ENCODE peak calls at places on chromosomes 12 and 14, in eight cellular contexts. One of them, this sample, is unnamed.

GRCh38 chr14:83071888-83072501 is 1538.3 kb upstream of the SEL1L start:
- DNase-seq in OCI-LY7: peak; percentile 39
- DNase-seq in iPS-NIHi11: no peak
- DNase-seq in stimulated activated CD8-positive, alpha-beta memory T cell treated with anti-CD3 and anti-CD28 coated beads, Interleukin-4, amount 100 ng/mL, for 1 hour: no peak
- DNase-seq in Right ventricle myocardium superior: no peak
- DNase-seq in stimulated activated CD4-positive, alpha-beta T cell treated with anti-CD3 and anti-CD28 coated beads, Interleukin-1b, Interleukin-23, amount 100 ng/mL, for 1 hour: no peak
- DNase-seq in NCI-H1417: peak; percentile 68
- DNase-seq in dermis blood vessel endothelial cell: no peak
- DNase-seq in this sample: no peak

GRCh38 chr14:34775342-34775741 is 60.9 kb upstream of the CFL2 start:
- DNase-seq in NCI-H1417: no peak
- DNase-seq in dermis blood vessel endothelial cell: no peak
- DNase-seq in stimulated activated CD4-positive, alpha-beta T cell treated with anti-CD3 and anti-CD28 coated beads, Interleukin-1b, Interleukin-23, amount 100 ng/mL, for 1 hour: no peak
- DNase-seq in iPS-NIHi11: no peak
- DNase-seq in Right ventricle myocardium superior: no peak
- DNase-seq in OCI-LY7: no peak
- DNase-seq in stimulated activated CD8-positive, alpha-beta memory T cell treated with anti-CD3 and anti-CD28 coated beads, Interleukin-4, amount 100 ng/mL, for 1 hour: no peak
- DNase-seq in this sample: no peak

GRCh38 chr12:106910202-106910601 is 45.5 kb upstream of the TMEM263 start:
- DNase-seq in iPS-NIHi11: no peak
- DNase-seq in stimulated activated CD8-positive, alpha-beta memory T cell treated with anti-CD3 and anti-CD28 coated beads, Interleukin-4, amount 100 ng/mL, for 1 hour: no peak
- DNase-seq in stimulated activated CD4-positive, alpha-beta T cell treated with anti-CD3 and anti-CD28 coated beads, Interleukin-1b, Interleukin-23, amount 100 ng/mL, for 1 hour: no peak
- DNase-seq in dermis blood vessel endothelial cell: no peak
- DNase-seq in Right ventricle myocardium superior: no peak
- DNase-seq in NCI-H1417: no peak
- DNase-seq in OCI-LY7: peak; percentile 52
- DNase-seq in this sample: no peak

GRCh38 chr12:115543269-115543668 is 734.2 kb downstream of the MED13L start:
- DNase-seq in NCI-H1417: no peak
- DNase-seq in Right ventricle myocardium superior: no peak
- DNase-seq in iPS-NIHi11: no peak
- DNase-seq in stimulated activated CD8-positive, alpha-beta memory T cell treated with anti-CD3 and anti-CD28 coated beads, Interleukin-4, amount 100 ng/mL, for 1 hour: no peak
- DNase-seq in stimulated activated CD4-positive, alpha-beta T cell treated with anti-CD3 and anti-CD28 coated beads, Interleukin-1b, Interleukin-23, amount 100 ng/mL, for 1 hour: no peak
- DNase-seq in OCI-LY7: no peak
- DNase-seq in dermis blood vessel endothelial cell: no peak
- DNase-seq in this sample: no peak

GRCh38 chr14:35390577-35391387 is 13.8 kb downstream of the NFKBIA start:
- DNase-seq in dermis blood vessel endothelial cell: no peak
- DNase-seq in stimulated activated CD4-positive, alpha-beta T cell treated with anti-CD3 and anti-CD28 coated beads, Interleukin-1b, Interleukin-23, amount 100 ng/mL, for 1 hour: no peak
- DNase-seq in OCI-LY7: no peak
- DNase-seq in NCI-H1417: peak; percentile 74
- DNase-seq in stimulated activated CD8-positive, alpha-beta memory T cell treated with anti-CD3 and anti-CD28 coated beads, Interleukin-4, amount 100 ng/mL, for 1 hour: no peak
- DNase-seq in iPS-NIHi11: no peak
- DNase-seq in Right ventricle myocardium superior: peak; percentile 34
- DNase-seq in this sample: no peak

GRCh38 chr12:112381421-112381897 is 772 bp downstream of the HECTD4 start:
- DNase-seq in OCI-LY7: peak; percentile 68
- DNase-seq in Right ventricle myocardium superior: peak; percentile 41
- DNase-seq in dermis blood vessel endothelial cell: peak; percentile 13
- DNase-seq in NCI-H1417: peak; percentile 81
- DNase-seq in stimulated activated CD8-positive, alpha-beta memory T cell treated with anti-CD3 and anti-CD28 coated beads, Interleukin-4, amount 100 ng/mL, for 1 hour: no peak
- DNase-seq in iPS-NIHi11: no peak
- DNase-seq in stimulated activated CD4-positive, alpha-beta T cell treated with anti-CD3 and anti-CD28 coated beads, Interleukin-1b, Interleukin-23, amount 100 ng/mL, for 1 hour: no peak
- DNase-seq in this sample: peak; percentile 27

GRCh38 chr12:19130224-19131019 is 889 bp downstream of the PLEKHA5 start:
- DNase-seq in Right ventricle myocardium superior: peak; percentile 64
- DNase-seq in iPS-NIHi11: peak; percentile 63
- DNase-seq in stimulated activated CD4-positive, alpha-beta T cell treated with anti-CD3 and anti-CD28 coated beads, Interleukin-1b, Interleukin-23, amount 100 ng/mL, for 1 hour: no peak
- DNase-seq in dermis blood vessel endothelial cell: peak; percentile 39
- DNase-seq in OCI-LY7: no peak
- DNase-seq in stimulated activated CD8-positive, alpha-beta memory T cell treated with anti-CD3 and anti-CD28 coated beads, Interleukin-4, amount 100 ng/mL, for 1 hour: no peak
- DNase-seq in NCI-H1417: peak; percentile 79
- DNase-seq in this sample: peak; percentile 63

GRCh38 chr12:19971881-19972280 is 396.5 kb upstream of the PDE3A start:
- DNase-seq in OCI-LY7: no peak
- DNase-seq in stimulated activated CD8-positive, alpha-beta memory T cell treated with anti-CD3 and anti-CD28 coated beads, Interleukin-4, amount 100 ng/mL, for 1 hour: no peak
- DNase-seq in Right ventricle myocardium superior: no peak
- DNase-seq in NCI-H1417: no peak
- DNase-seq in iPS-NIHi11: no peak
- DNase-seq in dermis blood vessel endothelial cell: no peak
- DNase-seq in stimulated activated CD4-positive, alpha-beta T cell treated with anti-CD3 and anti-CD28 coated beads, Interleukin-1b, Interleukin-23, amount 100 ng/mL, for 1 hour: no peak
- DNase-seq in this sample: no peak

GRCh38 chr12:49846033-49846432 is 3.1 kb upstream of the BCDIN3D start:
- DNase-seq in dermis blood vessel endothelial cell: no peak
- DNase-seq in NCI-H1417: no peak
- DNase-seq in Right ventricle myocardium superior: no peak
- DNase-seq in stimulated activated CD4-positive, alpha-beta T cell treated with anti-CD3 and anti-CD28 coated beads, Interleukin-1b, Interleukin-23, amount 100 ng/mL, for 1 hour: no peak
- DNase-seq in OCI-LY7: no peak
- DNase-seq in stimulated activated CD8-positive, alpha-beta memory T cell treated with anti-CD3 and anti-CD28 coated beads, Interleukin-4, amount 100 ng/mL, for 1 hour: no peak
- DNase-seq in iPS-NIHi11: no peak
- DNase-seq in this sample: no peak

GRCh38 chr12:100427078-100427477 is 46.6 kb upstream of the NR1H4 start:
- DNase-seq in stimulated activated CD8-positive, alpha-beta memory T cell treated with anti-CD3 and anti-CD28 coated beads, Interleukin-4, amount 100 ng/mL, for 1 hour: no peak
- DNase-seq in OCI-LY7: no peak
- DNase-seq in iPS-NIHi11: no peak
- DNase-seq in Right ventricle myocardium superior: no peak
- DNase-seq in dermis blood vessel endothelial cell: no peak
- DNase-seq in NCI-H1417: no peak
- DNase-seq in stimulated activated CD4-positive, alpha-beta T cell treated with anti-CD3 and anti-CD28 coated beads, Interleukin-1b, Interleukin-23, amount 100 ng/mL, for 1 hour: no peak
- DNase-seq in this sample: no peak

GRCh38 chr14:54420478-54421116 is 20.6 kb downstream of the CNIH1 start:
- DNase-seq in stimulated activated CD8-positive, alpha-beta memory T cell treated with anti-CD3 and anti-CD28 coated beads, Interleukin-4, amount 100 ng/mL, for 1 hour: no peak
- DNase-seq in stimulated activated CD4-positive, alpha-beta T cell treated with anti-CD3 and anti-CD28 coated beads, Interleukin-1b, Interleukin-23, amount 100 ng/mL, for 1 hour: no peak
- DNase-seq in iPS-NIHi11: peak; percentile 67
- DNase-seq in OCI-LY7: peak; percentile 35
- DNase-seq in Right ventricle myocardium superior: no peak
- DNase-seq in NCI-H1417: peak; percentile 27
- DNase-seq in dermis blood vessel endothelial cell: peak; percentile 79
- DNase-seq in this sample: no peak

This sample was measured in mesothelial cell of epicardium.